ENCODE peak calls at places on chromosome 3, in four cellular contexts. One of them, this sample, is unnamed.

GRCh38 chr3:106711650-106712049 is 665.6 kb upstream of the CCDC54 start:
- DNase-seq in CD8-positive, alpha-beta T cell: no peak
- DNase-seq in cardiac muscle cell: no peak
- DNase-seq in AG20443: peak
- DNase-seq in this sample: no peak

GRCh38 chr3:169528289-169528688 is 135.2 kb downstream of the MECOM start:
- DNase-seq in CD8-positive, alpha-beta T cell: no peak
- DNase-seq in cardiac muscle cell: no peak
- DNase-seq in AG20443: no peak
- DNase-seq in this sample: no peak

GRCh38 chr3:164479406-164479805 is 598.9 kb downstream of the SI start:
- DNase-seq in CD8-positive, alpha-beta T cell: no peak
- DNase-seq in cardiac muscle cell: no peak
- DNase-seq in AG20443: no peak
- DNase-seq in this sample: no peak

GRCh38 chr3:81922404-81922803 is 161.0 kb upstream of the GBE1 start:
- DNase-seq in CD8-positive, alpha-beta T cell: no peak
- DNase-seq in cardiac muscle cell: no peak
- DNase-seq in AG20443: no peak
- DNase-seq in this sample: no peak

GRCh38 chr3:53159415-53160135 is 1.4 kb upstream of the PRKCD start:
- DNase-seq in CD8-positive, alpha-beta T cell: no peak
- DNase-seq in cardiac muscle cell: no peak
- DNase-seq in AG20443: no peak
- DNase-seq in this sample: no peak

GRCh38 chr3:105722943-105723556 is 145.8 kb downstream of the CBLB start:
- DNase-seq in CD8-positive, alpha-beta T cell: no peak
- DNase-seq in cardiac muscle cell: no peak
- DNase-seq in AG20443: no peak
- DNase-seq in this sample: no peak

GRCh38 chr3:186841637-186842036 is 873 bp upstream of the ADIPOQ start:
- DNase-seq in CD8-positive, alpha-beta T cell: no peak
- DNase-seq in cardiac muscle cell: no peak
- DNase-seq in AG20443: no peak
- DNase-seq in this sample: no peak

GRCh38 chr3:30258426-30259392 is 347.7 kb upstream of the TGFBR2 start:
- DNase-seq in CD8-positive, alpha-beta T cell: no peak
- DNase-seq in cardiac muscle cell: no peak
- DNase-seq in AG20443: no peak
- DNase-seq in this sample: no peak

GRCh38 chr3:24316887-24317383 is 177.7 kb downstream of the THRB start:
- DNase-seq in CD8-positive, alpha-beta T cell: no peak
- DNase-seq in cardiac muscle cell: no peak
- DNase-seq in AG20443: no peak
- DNase-seq in this sample: no peak

GRCh38 chr3:128879125-128879969 is at the start of gene ACAD9:
- DNase-seq in CD8-positive, alpha-beta T cell: peak
- DNase-seq in cardiac muscle cell: peak
- DNase-seq in AG20443: peak
- DNase-seq in this sample: peak

GRCh38 chr3:56954125-56954524 is 106.3 kb upstream of the SPATA12 start:
- DNase-seq in CD8-positive, alpha-beta T cell: no peak
- DNase-seq in cardiac muscle cell: no peak
- DNase-seq in AG20443: peak
- DNase-seq in this sample: no peak

GRCh38 chr3:183131186-183131585 is 31.3 kb downstream of the LAMP3 start:
- DNase-seq in CD8-positive, alpha-beta T cell: no peak
- DNase-seq in cardiac muscle cell: no peak
- DNase-seq in AG20443: no peak
- DNase-seq in this sample: no peak

GRCh38 chr3:141796436-141797166 is 33.4 kb downstream of the GRK7 start:
- DNase-seq in CD8-positive, alpha-beta T cell: peak
- DNase-seq in cardiac muscle cell: no peak
- DNase-seq in AG20443: peak
- DNase-seq in this sample: no peak

GRCh38 chr3:71244153-71245051 is 339.1 kb downstream of the FOXP1 start:
- DNase-seq in CD8-positive, alpha-beta T cell: no peak
- DNase-seq in cardiac muscle cell: peak
- DNase-seq in AG20443: no peak
- DNase-seq in this sample: no peak

GRCh38 chr3:107384907-107385306 is 7.7 kb downstream of the CCDC54 start:
- DNase-seq in CD8-positive, alpha-beta T cell: no peak
- DNase-seq in cardiac muscle cell: no peak
- DNase-seq in AG20443: no peak
- DNase-seq in this sample: no peak

GRCh38 chr3:167917969-167918368 is 177.8 kb downstream of the GOLIM4 start:
- DNase-seq in CD8-positive, alpha-beta T cell: no peak
- DNase-seq in cardiac muscle cell: no peak
- DNase-seq in AG20443: no peak
- DNase-seq in this sample: no peak

GRCh38 chr3:14822875-14823807 is 4.4 kb downstream of the FGD5 start:
- DNase-seq in CD8-positive, alpha-beta T cell: no peak
- DNase-seq in cardiac muscle cell: no peak
- DNase-seq in AG20443: no peak
- DNase-seq in this sample: no peak

GRCh38 chr3:169863458-169863899 is 6.3 kb downstream of the LRRC31 start:
- DNase-seq in CD8-positive, alpha-beta T cell: peak
- DNase-seq in cardiac muscle cell: peak
- DNase-seq in AG20443: peak
- DNase-seq in this sample: peak

GRCh38 chr3:133097214-133097613 is 59.0 kb downstream of the TMEM108 start:
- DNase-seq in CD8-positive, alpha-beta T cell: no peak
- DNase-seq in cardiac muscle cell: no peak
- DNase-seq in AG20443: no peak
- DNase-seq in this sample: no peak

GRCh38 chr3:115169808-115170207 is 22.7 kb upstream of the ZBTB20 start:
- DNase-seq in CD8-positive, alpha-beta T cell: no peak
- DNase-seq in cardiac muscle cell: no peak
- DNase-seq in AG20443: no peak
- DNase-seq in this sample: no peak

GRCh38 chr3:143934791-143935190 is 36.8 kb upstream of the DIPK2A start:
- DNase-seq in CD8-positive, alpha-beta T cell: no peak
- DNase-seq in cardiac muscle cell: no peak
- DNase-seq in AG20443: no peak
- DNase-seq in this sample: no peak

GRCh38 chr3:122907471-122907870 is 112.6 kb downstream of the SLC49A4 start:
- DNase-seq in CD8-positive, alpha-beta T cell: no peak
- DNase-seq in cardiac muscle cell: no peak
- DNase-seq in AG20443: no peak
- DNase-seq in this sample: no peak

GRCh38 chr3:134816623-134817022 is 21.6 kb downstream of the EPHB1 start:
- DNase-seq in CD8-positive, alpha-beta T cell: no peak
- DNase-seq in cardiac muscle cell: no peak
- DNase-seq in AG20443: no peak
- DNase-seq in this sample: no peak

GRCh38 chr3:18098960-18099587 is 326.1 kb downstream of the SATB1 start:
- DNase-seq in CD8-positive, alpha-beta T cell: no peak
- DNase-seq in cardiac muscle cell: no peak
- DNase-seq in AG20443: peak
- DNase-seq in this sample: no peak

GRCh38 chr3:5444253-5444652 is 256.7 kb downstream of the EDEM1 start:
- DNase-seq in CD8-positive, alpha-beta T cell: no peak
- DNase-seq in cardiac muscle cell: no peak
- DNase-seq in AG20443: no peak
- DNase-seq in this sample: no peak

GRCh38 chr3:190173426-190173825 is 52.7 kb upstream of the P3H2 start:
- DNase-seq in CD8-positive, alpha-beta T cell: no peak
- DNase-seq in cardiac muscle cell: no peak
- DNase-seq in AG20443: no peak
- DNase-seq in this sample: no peak

GRCh38 chr3:119343719-119344118 is 49.5 kb downstream of the ARHGAP31 start:
- DNase-seq in CD8-positive, alpha-beta T cell: no peak
- DNase-seq in cardiac muscle cell: no peak
- DNase-seq in AG20443: no peak
- DNase-seq in this sample: no peak

GRCh38 chr3:30625541-30626438 is 19.4 kb downstream of the TGFBR2 start:
- DNase-seq in CD8-positive, alpha-beta T cell: no peak
- DNase-seq in cardiac muscle cell: no peak
- DNase-seq in AG20443: no peak
- DNase-seq in this sample: no peak

GRCh38 chr3:124584245-124584551 is 146.1 kb upstream of the UMPS start:
- DNase-seq in CD8-positive, alpha-beta T cell: no peak
- DNase-seq in cardiac muscle cell: no peak
- DNase-seq in AG20443: no peak
- DNase-seq in this sample: no peak

GRCh38 chr3:14345496-14346150 is 56.8 kb upstream of the SLC6A6 start:
- DNase-seq in CD8-positive, alpha-beta T cell: no peak
- DNase-seq in cardiac muscle cell: no peak
- DNase-seq in AG20443: peak
- DNase-seq in this sample: no peak

GRCh38 chr3:39208463-39209055 is 16.2 kb upstream of the XIRP1 start:
- DNase-seq in CD8-positive, alpha-beta T cell: no peak
- DNase-seq in cardiac muscle cell: peak
- DNase-seq in AG20443: peak
- DNase-seq in this sample: no peak

GRCh38 chr3:128503164-128503651 is 10.2 kb upstream of the GATA2 start:
- DNase-seq in CD8-positive, alpha-beta T cell: no peak
- DNase-seq in cardiac muscle cell: peak
- DNase-seq in AG20443: no peak
- DNase-seq in this sample: no peak

GRCh38 chr3:173796865-173797264 is 399.3 kb downstream of the NLGN1 start:
- DNase-seq in CD8-positive, alpha-beta T cell: no peak
- DNase-seq in cardiac muscle cell: no peak
- DNase-seq in AG20443: no peak
- DNase-seq in this sample: no peak

GRCh38 chr3:7195934-7196333 is 335.0 kb downstream of the GRM7 start:
- DNase-seq in CD8-positive, alpha-beta T cell: no peak
- DNase-seq in cardiac muscle cell: no peak
- DNase-seq in AG20443: no peak
- DNase-seq in this sample: no peak

GRCh38 chr3:46076606-46077005 is 49.3 kb upstream of the XCR1 start:
- DNase-seq in CD8-positive, alpha-beta T cell: no peak
- DNase-seq in cardiac muscle cell: no peak
- DNase-seq in AG20443: peak
- DNase-seq in this sample: no peak

GRCh38 chr3:42185044-42185443 is 80.9 kb downstream of the CCK start:
- DNase-seq in CD8-positive, alpha-beta T cell: no peak
- DNase-seq in cardiac muscle cell: no peak
- DNase-seq in AG20443: peak
- DNase-seq in this sample: no peak

GRCh38 chr3:100316656-100317069 is 17.9 kb upstream of the NIT2 start:
- DNase-seq in CD8-positive, alpha-beta T cell: peak
- DNase-seq in cardiac muscle cell: peak
- DNase-seq in AG20443: peak
- DNase-seq in this sample: no peak

This sample was measured in activated CD4-positive, CD25-positive, alpha-beta regulatory T cell.